ENCODE peak calls at places on chromosome 1, in five cellular contexts. U is HCEC 1CT, Z is A172, C is colonic mucosa, M is progenitor cell of endocrine pancreas. I is an unnamed sample.

GRCh38 chr1:28812669-28813468 is 899 bp downstream of the OPRD1 start:
- DNase-seq in U (no peak), Z (no peak), C (no peak), M (no peak), I (no peak)

GRCh38 chr1:14777516-14778506 is 179.3 kb downstream of the KAZN start:
- DNase-seq in U (no peak), Z (no peak), C (no peak), M (no peak), I (no peak)

GRCh38 chr1:233113009-233113712 is 162.8 kb downstream of the NTPCR start:
- DNase-seq in U (peak), Z (peak), C (peak), M (no peak), I (peak)

GRCh38 chr1:154476791-154477190 is 25.2 kb upstream of the TDRD10 start:
- DNase-seq in U (no peak), Z (peak), C (no peak), M (no peak), I (peak)

GRCh38 chr1:245235156-245235555 is 80.4 kb downstream of the KIF26B start:
- DNase-seq in U (no peak), Z (peak), C (no peak), M (no peak), I (no peak)

GRCh38 chr1:175481126-175482071 is 262.0 kb downstream of the TNR start:
- DNase-seq in U (peak), Z (peak), C (no peak), M (no peak), I (peak)

GRCh38 chr1:87466621-87467020 is 137.9 kb downstream of the LMO4 start:
- DNase-seq in U (no peak), Z (no peak), C (no peak), M (no peak), I (no peak)

GRCh38 chr1:169491845-169492281 is 6.1 kb upstream of the SLC19A2 start:
- DNase-seq in U (no peak), Z (no peak), C (no peak), M (no peak), I (no peak)

GRCh38 chr1:208119225-208119606 is 125.0 kb downstream of the PLXNA2 start:
- DNase-seq in U (no peak), Z (no peak), C (peak), M (no peak), I (peak)

GRCh38 chr1:37595440-37596181 is at the start of gene GNL2:
- DNase-seq in U (peak), Z (peak), C (peak), M (peak), I (peak)

GRCh38 chr1:151012684-151013471 is 4.6 kb downstream of the PRUNE1 start:
- DNase-seq in U (no peak), Z (no peak), C (peak), M (no peak), I (peak)

GRCh38 chr1:100036718-100037664 is 67.2 kb downstream of the SLC35A3 start:
- DNase-seq in U (peak), Z (no peak), C (peak), M (no peak), I (peak)

GRCh38 chr1:217133958-217134856 is 411.0 kb upstream of the ESRRG start:
- DNase-seq in U (no peak), Z (no peak), C (no peak), M (no peak), I (no peak)

GRCh38 chr1:193729429-193729828 is 543.0 kb upstream of the B3GALT2 start:
- DNase-seq in U (no peak), Z (peak), C (no peak), M (no peak), I (peak)

GRCh38 chr1:110196917-110197782 is 13.0 kb upstream of the KCNC4 start:
- DNase-seq in U (peak), Z (peak), C (peak), M (peak), I (peak)

GRCh38 chr1:17510138-17510537 is 29.4 kb upstream of the ARHGEF10L start:
- DNase-seq in U (no peak), Z (no peak), C (no peak), M (no peak), I (no peak)

GRCh38 chr1:184395370-184395769 is 8.5 kb downstream of the C1orf21 start:
- DNase-seq in U (no peak), Z (no peak), C (no peak), M (no peak), I (no peak)

I was measured in small intestine.